ENCODE peak calls at places on chromosomes 4 and X, in nine cellular contexts. One of them, this sample, is unnamed.

GRCh38 chrX:37818031-37818430 is 29.3 kb downstream of the DYNLT3 start:
- DNase-seq in left ventricle myocardium inferior: no peak
- DNase-seq in GM23248: no peak
- DNase-seq in tibial nerve: no peak
- DNase-seq in body of pancreas: no peak
- DNase-seq in aorta: no peak
- DNase-seq in esophagus squamous epithelium: no peak
- DNase-seq in kidney: no peak
- DNase-seq in fibroblast of lung: no peak
- DNase-seq in this sample: no peak

GRCh38 chr4:88725986-88726385 is 28.4 kb upstream of the NAP1L5 start:
- DNase-seq in tibial nerve: no peak
- DNase-seq in esophagus squamous epithelium: no peak
- DNase-seq in fibroblast of lung: peak
- DNase-seq in GM23248: peak
- DNase-seq in aorta: no peak
- DNase-seq in left ventricle myocardium inferior: no peak
- DNase-seq in kidney: no peak
- DNase-seq in body of pancreas: no peak
- DNase-seq in this sample: no peak

GRCh38 chr4:179372242-179372641 is 1930.0 kb upstream of the AGA start:
- DNase-seq in fibroblast of lung: no peak
- DNase-seq in GM23248: no peak
- DNase-seq in tibial nerve: no peak
- DNase-seq in left ventricle myocardium inferior: no peak
- DNase-seq in kidney: no peak
- DNase-seq in esophagus squamous epithelium: no peak
- DNase-seq in aorta: no peak
- DNase-seq in body of pancreas: no peak
- DNase-seq in this sample: no peak

GRCh38 chrX:16484338-16484737 is 165.6 kb upstream of the S100G start:
- DNase-seq in body of pancreas: no peak
- DNase-seq in left ventricle myocardium inferior: no peak
- DNase-seq in fibroblast of lung: peak
- DNase-seq in aorta: peak
- DNase-seq in tibial nerve: no peak
- DNase-seq in GM23248: peak
- DNase-seq in kidney: no peak
- DNase-seq in esophagus squamous epithelium: no peak
- DNase-seq in this sample: peak

GRCh38 chr4:24640433-24640832 is 56.1 kb upstream of the DHX15 start:
- DNase-seq in kidney: no peak
- DNase-seq in left ventricle myocardium inferior: no peak
- DNase-seq in tibial nerve: no peak
- DNase-seq in body of pancreas: no peak
- DNase-seq in esophagus squamous epithelium: no peak
- DNase-seq in GM23248: no peak
- DNase-seq in fibroblast of lung: no peak
- DNase-seq in aorta: no peak
- DNase-seq in this sample: no peak

GRCh38 chrX:97806238-97806637 is 922.5 kb downstream of the RPA4 start:
- DNase-seq in GM23248: peak
- DNase-seq in body of pancreas: no peak
- DNase-seq in aorta: no peak
- DNase-seq in fibroblast of lung: peak
- DNase-seq in left ventricle myocardium inferior: no peak
- DNase-seq in kidney: no peak
- DNase-seq in esophagus squamous epithelium: no peak
- DNase-seq in tibial nerve: no peak
- DNase-seq in this sample: no peak

GRCh38 chr4:178966644-178967043 is 1524.4 kb upstream of the AGA start:
- DNase-seq in kidney: no peak
- DNase-seq in tibial nerve: no peak
- DNase-seq in esophagus squamous epithelium: no peak
- DNase-seq in aorta: no peak
- DNase-seq in left ventricle myocardium inferior: no peak
- DNase-seq in body of pancreas: no peak
- DNase-seq in GM23248: no peak
- DNase-seq in fibroblast of lung: no peak
- DNase-seq in this sample: no peak

GRCh38 chrX:106802388-106803275 is at the start of gene TBC1D8B:
- DNase-seq in tibial nerve: peak
- DNase-seq in left ventricle myocardium inferior: peak
- DNase-seq in esophagus squamous epithelium: no peak
- DNase-seq in kidney: peak
- DNase-seq in aorta: peak
- DNase-seq in GM23248: peak
- DNase-seq in body of pancreas: peak
- DNase-seq in fibroblast of lung: peak
- DNase-seq in this sample: no peak

GRCh38 chr4:142883433-142883832 is 37.3 kb upstream of the INPP4B start:
- DNase-seq in GM23248: peak
- DNase-seq in aorta: no peak
- DNase-seq in tibial nerve: no peak
- DNase-seq in kidney: no peak
- DNase-seq in body of pancreas: no peak
- DNase-seq in esophagus squamous epithelium: no peak
- DNase-seq in left ventricle myocardium inferior: no peak
- DNase-seq in fibroblast of lung: peak
- DNase-seq in this sample: peak

GRCh38 chr4:101790521-101791188 is at the start of gene BANK1:
- DNase-seq in aorta: peak
- DNase-seq in tibial nerve: peak
- DNase-seq in GM23248: no peak
- DNase-seq in esophagus squamous epithelium: peak
- DNase-seq in left ventricle myocardium inferior: peak
- DNase-seq in body of pancreas: peak
- DNase-seq in fibroblast of lung: peak
- DNase-seq in kidney: peak
- DNase-seq in this sample: no peak

GRCh38 chr4:177726111-177726510 is 283.9 kb upstream of the AGA start:
- DNase-seq in esophagus squamous epithelium: no peak
- DNase-seq in GM23248: no peak
- DNase-seq in kidney: no peak
- DNase-seq in body of pancreas: no peak
- DNase-seq in left ventricle myocardium inferior: no peak
- DNase-seq in fibroblast of lung: peak
- DNase-seq in aorta: no peak
- DNase-seq in tibial nerve: no peak
- DNase-seq in this sample: no peak

GRCh38 chr4:4406455-4407298 is 19.8 kb downstream of the NSG1 start:
- DNase-seq in tibial nerve: no peak
- DNase-seq in body of pancreas: no peak
- DNase-seq in esophagus squamous epithelium: no peak
- DNase-seq in left ventricle myocardium inferior: no peak
- DNase-seq in fibroblast of lung: no peak
- DNase-seq in aorta: peak
- DNase-seq in GM23248: no peak
- DNase-seq in kidney: peak
- DNase-seq in this sample: no peak

DNA sequence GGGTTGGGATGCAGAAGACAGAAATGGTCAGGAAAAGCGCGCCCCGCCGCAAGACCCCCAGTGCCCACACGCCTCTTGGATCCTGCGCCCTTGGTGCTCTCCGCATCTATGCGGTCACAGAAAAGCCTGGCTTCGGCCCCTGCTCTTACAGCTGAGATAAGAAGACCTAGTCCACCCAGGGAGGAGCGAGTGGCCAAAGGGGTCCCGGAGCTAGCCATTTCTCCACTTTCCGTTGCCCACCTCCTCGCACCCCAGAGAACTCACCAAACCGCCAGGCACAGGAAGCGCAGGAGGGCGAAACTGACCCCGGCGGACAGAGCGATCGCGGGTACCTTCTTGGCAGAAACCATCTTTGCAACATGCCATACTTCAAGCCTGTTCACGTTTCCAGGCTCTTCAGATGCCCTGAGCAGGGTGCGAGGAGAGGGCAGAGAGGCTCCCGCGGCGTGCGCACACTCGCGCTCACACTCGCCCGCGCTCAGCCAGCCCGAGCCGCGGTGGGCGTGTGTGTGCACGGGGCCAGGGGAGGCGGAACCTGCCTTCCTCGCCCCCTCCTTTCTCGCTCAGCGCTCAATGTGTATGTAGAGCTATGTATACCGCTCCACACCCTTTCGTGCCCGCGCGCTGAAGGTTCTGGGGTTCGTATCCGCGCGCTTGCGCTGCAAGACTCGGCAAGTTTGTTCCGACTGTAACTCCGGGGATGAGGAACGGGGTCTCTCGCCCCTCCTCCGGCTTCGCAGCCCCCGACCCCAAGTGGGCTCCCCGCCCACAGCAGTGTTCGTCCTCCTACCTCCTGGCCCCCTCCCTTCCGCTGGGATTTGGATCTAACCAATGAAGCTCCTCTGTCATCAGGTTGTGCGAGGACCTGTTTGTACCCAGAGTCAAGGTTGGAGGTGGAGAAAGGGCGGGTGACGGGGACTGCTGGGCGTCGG is at the start of gene GABRA4:
- DNase-seq in fibroblast of lung: peak
- DNase-seq in kidney: peak
- DNase-seq in esophagus squamous epithelium: no peak
- DNase-seq in left ventricle myocardium inferior: no peak
- DNase-seq in aorta: no peak
- DNase-seq in tibial nerve: no peak
- DNase-seq in body of pancreas: no peak
- DNase-seq in GM23248: peak
- DNase-seq in this sample: no peak
- H3K4me3 ChIP-seq in fibroblast of lung: peak
- H3K4me3 ChIP-seq in kidney: peak
- H3K4me3 ChIP-seq in esophagus squamous epithelium: peak
- H3K4me3 ChIP-seq in left ventricle myocardium inferior: peak
- H3K4me3 ChIP-seq in aorta: no peak
- H3K4me3 ChIP-seq in tibial nerve: peak
- H3K4me3 ChIP-seq in body of pancreas: no peak
- H3K4me3 ChIP-seq in GM23248: no peak
- H3K4me3 ChIP-seq in this sample: no peak

GRCh38 chr4:150037251-150037856 is 40.9 kb upstream of the DCLK2 start:
- DNase-seq in body of pancreas: no peak
- DNase-seq in tibial nerve: no peak
- DNase-seq in aorta: no peak
- DNase-seq in fibroblast of lung: no peak
- DNase-seq in kidney: no peak
- DNase-seq in GM23248: no peak
- DNase-seq in left ventricle myocardium inferior: no peak
- DNase-seq in esophagus squamous epithelium: no peak
- DNase-seq in this sample: no peak

GRCh38 chr4:150045410-150045809 is 32.8 kb upstream of the DCLK2 start:
- DNase-seq in aorta: no peak
- DNase-seq in kidney: no peak
- DNase-seq in body of pancreas: no peak
- DNase-seq in left ventricle myocardium inferior: no peak
- DNase-seq in fibroblast of lung: no peak
- DNase-seq in tibial nerve: no peak
- DNase-seq in GM23248: no peak
- DNase-seq in esophagus squamous epithelium: no peak
- DNase-seq in this sample: no peak

GRCh38 chr4:150044517-150044916 is 33.7 kb upstream of the DCLK2 start:
- DNase-seq in aorta: no peak
- DNase-seq in esophagus squamous epithelium: no peak
- DNase-seq in kidney: no peak
- DNase-seq in fibroblast of lung: no peak
- DNase-seq in tibial nerve: no peak
- DNase-seq in body of pancreas: no peak
- DNase-seq in GM23248: no peak
- DNase-seq in left ventricle myocardium inferior: no peak
- DNase-seq in this sample: no peak

GRCh38 chr4:150038335-150039076 is 39.7 kb upstream of the DCLK2 start:
- DNase-seq in GM23248: no peak
- DNase-seq in left ventricle myocardium inferior: no peak
- DNase-seq in body of pancreas: no peak
- DNase-seq in kidney: no peak
- DNase-seq in aorta: no peak
- DNase-seq in fibroblast of lung: no peak
- DNase-seq in esophagus squamous epithelium: no peak
- DNase-seq in tibial nerve: no peak
- DNase-seq in this sample: no peak

GRCh38 chr4:150039790-150040189 is 38.5 kb upstream of the DCLK2 start:
- DNase-seq in body of pancreas: no peak
- DNase-seq in fibroblast of lung: no peak
- DNase-seq in kidney: no peak
- DNase-seq in aorta: no peak
- DNase-seq in tibial nerve: no peak
- DNase-seq in left ventricle myocardium inferior: no peak
- DNase-seq in GM23248: no peak
- DNase-seq in esophagus squamous epithelium: no peak
- DNase-seq in this sample: no peak
- H3K4me3 ChIP-seq in body of pancreas: no peak
- H3K4me3 ChIP-seq in fibroblast of lung: no peak
- H3K4me3 ChIP-seq in kidney: no peak
- H3K4me3 ChIP-seq in aorta: no peak
- H3K4me3 ChIP-seq in tibial nerve: no peak
- H3K4me3 ChIP-seq in left ventricle myocardium inferior: no peak
- H3K4me3 ChIP-seq in GM23248: no peak
- H3K4me3 ChIP-seq in esophagus squamous epithelium: no peak
- H3K4me3 ChIP-seq in this sample: no peak

GRCh38 chr4:6532658-6533057 is 42.3 kb upstream of the MAN2B2 start:
- DNase-seq in body of pancreas: no peak
- DNase-seq in fibroblast of lung: no peak
- DNase-seq in aorta: no peak
- DNase-seq in GM23248: no peak
- DNase-seq in kidney: no peak
- DNase-seq in tibial nerve: no peak
- DNase-seq in left ventricle myocardium inferior: no peak
- DNase-seq in esophagus squamous epithelium: no peak
- DNase-seq in this sample: no peak
- H3K4me3 ChIP-seq in body of pancreas: no peak
- H3K4me3 ChIP-seq in fibroblast of lung: no peak
- H3K4me3 ChIP-seq in aorta: no peak
- H3K4me3 ChIP-seq in GM23248: no peak
- H3K4me3 ChIP-seq in kidney: no peak
- H3K4me3 ChIP-seq in tibial nerve: no peak
- H3K4me3 ChIP-seq in left ventricle myocardium inferior: no peak
- H3K4me3 ChIP-seq in esophagus squamous epithelium: no peak
- H3K4me3 ChIP-seq in this sample: no peak

DNA sequence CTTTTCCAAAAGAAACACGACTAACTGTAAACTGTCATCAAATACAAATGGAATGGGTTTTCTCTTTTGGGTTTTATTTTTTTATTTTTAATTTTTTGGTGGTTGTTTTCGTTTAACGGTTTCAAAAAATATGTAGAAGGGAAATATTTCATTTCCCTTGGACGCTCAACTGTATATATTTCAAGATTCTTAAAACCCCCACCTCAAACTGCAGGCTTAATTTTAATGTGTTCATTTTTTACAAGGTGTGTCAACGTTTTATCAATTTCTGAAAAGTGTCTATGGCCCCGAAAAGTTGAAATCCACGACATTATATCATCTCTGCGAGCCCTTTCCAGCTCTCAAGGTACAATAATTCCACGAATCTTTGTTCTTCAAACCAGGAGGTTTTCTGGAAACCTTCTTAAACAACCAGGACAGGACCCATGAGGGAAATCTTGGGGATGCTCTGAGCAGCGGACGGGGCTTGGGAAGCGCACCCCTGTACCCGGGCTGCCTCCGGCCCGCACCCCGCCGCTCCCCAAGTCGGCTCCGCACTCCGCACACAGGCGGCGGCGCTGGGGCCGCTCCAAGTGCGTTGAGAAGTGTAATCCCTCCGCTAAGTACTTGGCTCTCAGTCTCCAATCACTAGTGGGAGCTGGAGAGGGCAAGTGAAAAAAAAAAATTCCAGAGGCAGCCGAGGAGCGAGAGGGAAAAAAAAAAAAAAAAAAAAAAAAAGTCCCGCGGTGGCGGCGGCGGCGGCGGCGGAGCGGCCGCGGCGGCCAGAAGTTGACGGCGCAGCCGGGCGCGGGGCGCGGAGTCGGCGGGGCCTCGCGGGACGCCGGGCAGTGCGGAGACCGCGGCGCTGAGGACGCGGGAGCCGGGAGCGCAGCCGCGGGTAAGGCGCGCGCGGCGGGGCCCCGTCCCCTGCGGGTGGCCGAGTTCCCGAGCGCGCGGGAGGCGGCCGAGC is at the start of gene BMPR1B:
- DNase-seq in esophagus squamous epithelium: no peak
- DNase-seq in kidney: peak
- DNase-seq in left ventricle myocardium inferior: no peak
- DNase-seq in body of pancreas: peak
- DNase-seq in fibroblast of lung: peak
- DNase-seq in aorta: no peak
- DNase-seq in tibial nerve: peak
- DNase-seq in GM23248: peak
- DNase-seq in this sample: no peak
- H3K4me3 ChIP-seq in esophagus squamous epithelium: peak
- H3K4me3 ChIP-seq in kidney: peak
- H3K4me3 ChIP-seq in left ventricle myocardium inferior: peak
- H3K4me3 ChIP-seq in body of pancreas: no peak
- H3K4me3 ChIP-seq in fibroblast of lung: peak
- H3K4me3 ChIP-seq in aorta: peak
- H3K4me3 ChIP-seq in tibial nerve: peak
- H3K4me3 ChIP-seq in GM23248: peak
- H3K4me3 ChIP-seq in this sample: no peak

This sample was measured in Jurkat, Clone E6-1.